ENCODE peak calls at places on chromosomes 3 and 15, in five cellular contexts. L is breast epithelium, N is endodermal cell, U is foreskin fibroblast, B is lower lobe of right lung. I is an unnamed sample.
A peak's percentile ranks its signal among the peaks of the same experiment; 100 is the strongest.

GRCh38 chr3:151768393-151768930 is 34.7 kb downstream of the AADACL2 start:
- DNase-seq in U (no peak), B (no peak), L (no peak), N (no peak), I (no peak)

GRCh38 chr15:45785897-45786296 is 151.1 kb downstream of the SQOR start:
- DNase-seq in L (no peak), B (no peak), N (no peak), U (no peak), I (no peak)

GRCh38 chr3:12288466-12289129 is at the start of gene PPARG:
- DNase-seq in B (peak; percentile 62), U (no peak), L (no peak), N (peak; percentile 77), I (no peak)

GRCh38 chr3:123819949-123820348 is 64.2 kb downstream of the MYLK start:
- DNase-seq in U (no peak), N (peak; percentile 53), B (no peak), L (no peak), I (no peak)

GRCh38 chr3:115660646-115661442 is 37.5 kb downstream of the GAP43 start:
- DNase-seq in B (no peak), U (no peak), N (no peak), L (no peak), I (no peak)

GRCh38 chr3:123595396-123595795 is 10.5 kb upstream of the HACD2 start:
- DNase-seq in N (no peak), B (no peak), U (no peak), L (no peak), I (no peak)

GRCh38 chr3:31659246-31659645 is 126.5 kb downstream of the STT3B start:
- DNase-seq in B (no peak), L (no peak), N (no peak), U (peak; percentile 9), I (no peak)

GRCh38 chr15:63999177-63999576 is 47.1 kb downstream of the DAPK2 start:
- DNase-seq in L (no peak), U (no peak), B (no peak), N (no peak), I (no peak)

GRCh38 chr15:61480863-61481262 is 251.8 kb upstream of the RORA start:
- DNase-seq in U (no peak), B (no peak), N (no peak), L (no peak), I (no peak)

GRCh38 chr3:14494279-14494972 is 45.7 kb downstream of the GRIP2 start:
- DNase-seq in L (no peak), U (no peak), N (no peak), B (no peak), I (no peak)

GRCh38 chr15:90001062-90001682 is at the start of gene ZNF710:
- DNase-seq in N (peak; percentile 84), U (peak; percentile 57), B (peak; percentile 50), L (no peak), I (no peak)

GRCh38 chr3:144096016-144096415 is 124.4 kb downstream of the DIPK2A start:
- DNase-seq in B (no peak), L (no peak), U (no peak), N (no peak), I (no peak)

GRCh38 chr15:62920569-62921502 is 121.7 kb upstream of the TPM1 start:
- DNase-seq in L (no peak), N (no peak), B (no peak), U (peak; percentile 77), I (no peak)

GRCh38 chr3:132659370-132660055 is at the start of gene ACAD11:
- DNase-seq in B (peak; percentile 93), U (peak; percentile 61), L (peak; percentile 62), N (peak; percentile 87), I (peak; percentile 40)

GRCh38 chr15:96264801-96265515 is 65.5 kb upstream of the NR2F2 start:
- DNase-seq in L (no peak), U (no peak), B (no peak), N (no peak), I (no peak)

GRCh38 chr15:101637549-101638318 is 14.4 kb downstream of the TM2D3 start:
- DNase-seq in N (no peak), L (no peak), B (no peak), U (no peak), I (no peak)

GRCh38 chr3:170076715-170077238 is 39.0 kb downstream of the GPR160 start:
- DNase-seq in N (no peak), B (no peak), U (peak; percentile 70), L (no peak), I (peak; percentile 44)

GRCh38 chr3:183114779-183115178 is 15.5 kb upstream of the MCCC1 start:
- DNase-seq in B (no peak), U (no peak), L (no peak), N (peak; percentile 76), I (no peak)

GRCh38 chr3:129181834-129182233 is 1.9 kb downstream of the CNBP start:
- DNase-seq in L (no peak), U (no peak), N (no peak), B (no peak), I (no peak)

GRCh38 chr3:126315916-126316514 is 41.2 kb downstream of the KLF15 start:
- DNase-seq in U (no peak), N (peak; percentile 27), B (no peak), L (no peak), I (no peak)

GRCh38 chr3:123152656-123153055 is 49.1 kb upstream of the SEC22A start:
- DNase-seq in B (no peak), N (no peak), L (no peak), U (no peak), I (no peak)

GRCh38 chr3:53570709-53571108 is 76.3 kb downstream of the CACNA1D start:
- DNase-seq in L (no peak), N (peak; percentile 19), U (peak; percentile 28), B (peak; percentile 76), I (no peak)

GRCh38 chr3:44420676-44421075 is 56.8 kb downstream of the ZNF445 start:
- DNase-seq in L (no peak), N (no peak), U (no peak), B (no peak), I (no peak)

GRCh38 chr15:53246404-53246803 is 456.3 kb upstream of the ONECUT1 start:
- DNase-seq in L (no peak), U (no peak), N (no peak), B (no peak), I (no peak)

GRCh38 chr3:54014067-54014466 is 108.3 kb upstream of the CACNA2D3 start:
- DNase-seq in B (no peak), U (no peak), L (no peak), N (no peak), I (no peak)

GRCh38 chr15:49331951-49332350 is 91.1 kb upstream of the FGF7 start:
- DNase-seq in N (no peak), L (no peak), B (no peak), U (peak; percentile 29), I (no peak)

GRCh38 chr3:129025108-129025507 is 24.0 kb downstream of the EFCC1 start:
- DNase-seq in B (no peak), L (no peak), U (no peak), N (peak; percentile 39), I (no peak)

DNA sequence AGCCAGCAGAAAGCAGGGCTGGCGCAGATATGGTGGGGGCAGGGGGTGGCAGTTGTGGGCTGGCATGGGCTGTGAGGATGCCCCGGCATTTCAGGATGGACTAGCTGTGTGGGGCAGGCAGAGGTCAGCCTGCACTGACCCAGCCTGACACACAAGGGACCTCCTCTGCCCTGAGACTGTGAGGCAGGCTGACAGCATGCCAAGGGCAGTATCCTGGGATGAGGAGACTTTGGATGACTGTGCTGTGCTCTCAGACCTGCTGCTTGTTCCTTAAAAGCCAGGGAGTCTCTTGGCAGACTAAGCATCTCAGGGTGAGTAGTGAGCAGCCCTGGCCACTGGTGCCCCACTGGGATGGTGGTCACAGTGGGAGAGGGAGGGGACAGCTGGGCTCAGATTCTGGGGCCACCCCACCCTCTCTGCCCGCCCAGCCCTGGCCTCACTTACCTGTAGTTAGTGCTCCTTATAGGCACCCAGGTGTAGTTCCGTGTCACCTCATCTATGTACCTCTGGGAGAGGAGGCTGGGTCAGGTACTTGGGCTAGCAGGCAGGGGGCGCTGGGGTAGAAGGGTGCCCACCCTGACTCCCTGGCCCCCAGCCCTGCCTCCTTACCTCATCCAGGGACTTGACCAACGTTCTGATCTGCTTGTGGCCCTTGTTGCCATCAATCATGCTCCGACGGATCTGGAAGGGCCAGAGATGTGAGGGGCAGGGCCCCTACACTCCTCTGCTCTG is 16.0 kb upstream of the TMEM115 start:
- DNase-seq in B (no peak), L (no peak), N (peak; percentile 79), U (no peak), I (no peak)
- TF ChIP-seq CTCF in B (no peak), L (no peak), N (peak; percentile 74), U (no peak), I (peak; percentile 16)

GRCh38 chr15:84816694-84817460 is at the start of gene ALPK3:
- DNase-seq in N (peak; percentile 88), B (peak; percentile 70), U (no peak), L (no peak), I (no peak)
- TF ChIP-seq CTCF in N (peak; percentile 58), B (peak; percentile 6), U (no peak), L (no peak), I (no peak)

GRCh38 chr3:74630602-74631001 is 16.1 kb upstream of the CNTN3 start:
- DNase-seq in N (no peak), U (no peak), L (no peak), B (no peak), I (no peak)
- TF ChIP-seq CTCF in N (peak; percentile 65), U (peak; percentile 42), L (no peak), B (no peak), I (no peak)

GRCh38 chr3:72811551-72811950 is 36.7 kb downstream of the SHQ1 start:
- DNase-seq in L (no peak), B (no peak), N (no peak), U (no peak), I (no peak)
- TF ChIP-seq CTCF in L (peak; percentile 18), B (no peak), N (peak; percentile 79), U (no peak), I (no peak)

GRCh38 chr15:74767167-74768098 is 14.4 kb upstream of the CSK start:
- DNase-seq in L (no peak), N (no peak), B (no peak), U (no peak), I (no peak)

GRCh38 chr15:74768771-74769342 is 13.0 kb upstream of the CSK start:
- DNase-seq in L (peak; percentile 64), N (peak; percentile 90), U (no peak), B (peak; percentile 75), I (no peak)

GRCh38 chr15:74768099-74768770 is 13.6 kb upstream of the CSK start:
- DNase-seq in B (no peak), L (no peak), N (no peak), U (no peak), I (no peak)

GRCh38 chr15:74770211-74770892 is 11.5 kb upstream of the CSK start:
- DNase-seq in U (no peak), N (no peak), B (no peak), L (no peak), I (no peak)

DNA sequence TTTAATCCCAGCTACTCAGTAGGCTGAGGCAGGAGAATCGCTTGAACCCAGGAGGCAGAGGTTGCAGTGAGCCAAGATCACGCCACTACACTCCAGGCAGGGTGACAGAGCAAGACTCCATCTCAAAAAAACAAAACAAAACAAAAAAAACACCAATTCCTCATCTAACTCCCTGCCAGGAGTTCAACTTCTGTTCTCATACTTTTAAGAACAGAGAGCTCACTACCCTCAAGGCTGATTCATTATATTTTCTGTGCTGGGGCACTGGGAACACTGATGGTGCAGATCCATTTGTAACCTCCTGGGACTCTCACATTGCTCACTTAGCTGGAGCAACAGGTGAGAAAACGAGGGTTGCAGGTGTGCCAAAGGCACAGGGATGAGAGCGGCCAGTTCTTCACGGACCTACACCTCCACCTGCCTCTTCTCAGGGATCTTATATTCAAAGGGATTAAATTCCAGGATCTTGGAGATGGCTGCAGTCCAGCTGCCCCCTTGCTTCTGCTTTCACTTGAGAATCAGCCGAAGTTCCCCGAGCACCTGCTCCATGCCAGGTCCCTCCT is 12.3 kb upstream of the CSK start:
- DNase-seq in L (no peak), U (no peak), N (no peak), B (no peak), I (no peak)
- TF ChIP-seq CTCF in L (no peak), U (no peak), N (no peak), B (no peak), I (no peak)

I was measured in HFF-Myc.